ENCODE peak calls at places on chromosomes 13 and 19, in four cellular contexts. C, U, H and T are unnamed samples.

GRCh38 chr13:20125129-20125782 is 35.6 kb downstream of the GJA3 start:
- DNase-seq in H (no peak), C (peak), U (peak), T (no peak)

GRCh38 chr19:34171539-34171876 is 796 bp upstream of the LSM14A start:
- DNase-seq in U (peak), H (no peak), C (peak), T (no peak)

GRCh38 chr19:3115916-3116602 is 19.8 kb upstream of the GNA15 start:
- DNase-seq in U (no peak), C (no peak), H (no peak), T (no peak)

GRCh38 chr19:16380314-16380695 is 55.7 kb downstream of the KLF2 start:
- DNase-seq in C (no peak), H (no peak), U (no peak), T (no peak)

GRCh38 chr13:109408596-109409382 is 377.6 kb downstream of the IRS2 start:
- DNase-seq in U (no peak), H (no peak), C (no peak), T (no peak)

GRCh38 chr19:21519488-21519887 is 14.1 kb downstream of the ZNF429 start:
- DNase-seq in H (peak), C (no peak), U (no peak), T (no peak)

GRCh38 chr13:112068531-112069062 is 1.6 kb downstream of the SOX1 start:
- DNase-seq in C (peak), H (no peak), U (no peak), T (no peak)

GRCh38 chr19:3916033-3916432 is 16.8 kb upstream of the NMRK2 start:
- DNase-seq in C (peak), H (no peak), U (no peak), T (no peak)

GRCh38 chr13:58181111-58181510 is 549.6 kb downstream of the PCDH17 start:
- DNase-seq in H (no peak), C (no peak), U (no peak), T (no peak)

GRCh38 chr19:32646556-32646955 is 28.4 kb downstream of the ANKRD27 start:
- DNase-seq in H (no peak), C (no peak), U (no peak), T (no peak)

GRCh38 chr13:79895416-79895815 is 414.5 kb downstream of the NDFIP2 start:
- DNase-seq in C (no peak), U (no peak), H (no peak), T (no peak)

GRCh38 chr19:55224038-55224665 is 4.4 kb downstream of the TMEM86B start:
- DNase-seq in C (peak), H (no peak), U (no peak), T (no peak)

GRCh38 chr13:74573654-74574053 is 439.4 kb upstream of the KLF12 start:
- DNase-seq in C (no peak), H (no peak), U (no peak), T (no peak)

GRCh38 chr19:46023311-46023779 is 492 bp upstream of the PGLYRP1 start:
- DNase-seq in C (no peak), U (no peak), H (no peak), T (no peak)

GRCh38 chr13:42129033-42129432 is 80.6 kb downstream of the DGKH start:
- DNase-seq in H (no peak), U (no peak), C (no peak), T (no peak)

GRCh38 chr19:1819976-1820255 is 7.8 kb upstream of the ATP8B3 start:
- DNase-seq in U (no peak), H (no peak), C (no peak), T (no peak)

GRCh38 chr19:17109962-17110598 is 34.5 kb downstream of the MYO9B start:
- DNase-seq in H (no peak), U (no peak), C (peak), T (no peak)

GRCh38 chr19:32924200-32924599 is 47.6 kb downstream of the CEP89 start:
- DNase-seq in H (no peak), C (peak), U (peak), T (no peak)

GRCh38 chr13:30865131-30866009 is 40.7 kb upstream of the MEDAG start:
- DNase-seq in H (peak), U (peak), C (peak), T (peak)

GRCh38 chr13:31129419-31129818 is 32.3 kb downstream of the HSPH1 start:
- DNase-seq in C (no peak), U (no peak), H (no peak), T (no peak)

GRCh38 chr19:29206453-29206852 is 6.5 kb downstream of the UQCRFS1 start:
- DNase-seq in H (no peak), U (no peak), C (no peak), T (no peak)

GRCh38 chr13:110797230-110797877 is 83.9 kb downstream of the ING1 start:
- DNase-seq in H (no peak), U (peak), C (no peak), T (no peak)

GRCh38 chr13:25489238-25489637 is 117.5 kb downstream of the ATP8A2 start:
- DNase-seq in C (no peak), U (no peak), H (no peak), T (peak)

GRCh38 chr13:78239681-78240080 is 321.1 kb upstream of the EDNRB start:
- DNase-seq in C (no peak), H (no peak), U (no peak), T (no peak)

GRCh38 chr19:42028304-42029216 is 34.5 kb upstream of the ATP1A3 start:
- DNase-seq in C (peak), H (no peak), U (no peak), T (no peak)

GRCh38 chr13:33349996-33350826 is 64.7 kb upstream of the STARD13 start:
- DNase-seq in H (no peak), U (peak), C (peak), T (peak)

GRCh38 chr19:5225486-5226345 is 114.9 kb downstream of the PTPRS start:
- DNase-seq in C (no peak), U (no peak), H (peak), T (no peak)

GRCh38 chr19:6354098-6354674 is 7.1 kb upstream of the CLPP start:
- DNase-seq in C (peak), H (no peak), U (peak), T (no peak)

GRCh38 chr13:30346159-30346788 is 38.9 kb upstream of the KATNAL1 start:
- DNase-seq in H (peak), U (no peak), C (no peak), T (no peak)

GRCh38 chr19:12792853-12793289 is 1.6 kb downstream of the JUNB start:
- DNase-seq in C (peak), U (no peak), H (no peak), T (no peak)

GRCh38 chr13:110699148-110700145 is 6.5 kb downstream of the CARS2 start:
- DNase-seq in H (no peak), C (no peak), U (no peak), T (no peak)

GRCh38 chr13:79541426-79542049 is 60.6 kb downstream of the NDFIP2 start:
- DNase-seq in C (no peak), U (peak), H (peak), T (no peak)

GRCh38 chr19:51687791-51688664 is 5.1 kb upstream of the SPACA6 start:
- DNase-seq in C (peak), H (no peak), U (peak), T (peak)

GRCh38 chr13:95858286-95859075 is 181.5 kb downstream of the DNAJC3 start:
- DNase-seq in C (no peak), U (peak), H (no peak), T (no peak)